ENCODE peak calls at places on chromosomes 3 and 15, in five cellular contexts. R, P, F, N and G are unnamed samples.

GRCh38 chr3:156489462-156489911 is 65.4 kb downstream of the SSR3 start:
- DNase-seq in F (peak), N (no peak), P (no peak), R (no peak), G (no peak)

GRCh38 chr3:138396752-138397410 is 37.5 kb upstream of the ESYT3 start:
- DNase-seq in N (no peak), P (no peak), R (no peak), F (no peak), G (no peak)

GRCh38 chr3:150183619-150184425 is 213.1 kb upstream of the PFN2 start:
- DNase-seq in R (peak), P (peak), F (peak), N (peak), G (peak)

GRCh38 chr3:194079702-194080172 is 56.2 kb upstream of the HES1 start:
- DNase-seq in R (no peak), F (no peak), N (no peak), P (no peak), G (no peak)

GRCh38 chr15:70267879-70268278 is 170.2 kb upstream of the TLE3 start:
- DNase-seq in R (no peak), F (peak), P (no peak), N (no peak), G (no peak)

GRCh38 chr15:40859206-40859851 is 14.7 kb downstream of the RHOV start:
- DNase-seq in F (peak), R (peak), P (peak), N (peak), G (no peak)

GRCh38 chr3:150147776-150148175 is 177.1 kb upstream of the PFN2 start:
- DNase-seq in R (peak), F (peak), N (no peak), P (no peak), G (no peak)

GRCh38 chr3:64925575-64925974 is 237.8 kb upstream of the ADAMTS9 start:
- DNase-seq in R (no peak), P (no peak), F (no peak), N (no peak), G (no peak)

GRCh38 chr3:127425505-127426443 is 137.9 kb upstream of the PRR20G start:
- DNase-seq in R (no peak), N (no peak), F (no peak), P (no peak), G (no peak)

GRCh38 chr3:50267280-50267913 is 1.6 kb upstream of the SEMA3B start:
- DNase-seq in R (no peak), N (no peak), F (peak), P (no peak), G (no peak)

GRCh38 chr3:13480340-13481318 is 523 bp downstream of the HDAC11 start:
- DNase-seq in F (peak), N (no peak), P (no peak), R (peak), G (no peak)

GRCh38 chr3:48440590-48440958 is 517 bp downstream of the TMA7 start:
- DNase-seq in P (no peak), F (peak), N (no peak), R (no peak), G (no peak)

GRCh38 chr3:169146866-169147245 is 516.7 kb downstream of the MECOM start:
- DNase-seq in P (no peak), R (peak), N (no peak), F (no peak), G (no peak)

GRCh38 chr3:72942427-72942826 is 54.2 kb upstream of the PPP4R2 start:
- DNase-seq in P (no peak), N (no peak), F (no peak), R (no peak), G (no peak)

GRCh38 chr3:18872466-18872865 is 275.8 kb upstream of the KCNH8 start:
- DNase-seq in R (no peak), F (no peak), N (no peak), P (no peak), G (no peak)

GRCh38 chr3:9204253-9205005 is 45.0 kb downstream of the SRGAP3 start:
- DNase-seq in F (no peak), P (no peak), N (no peak), R (peak), G (no peak)

GRCh38 chr3:163809540-163809993 is 1268.7 kb downstream of the SI start:
- DNase-seq in N (no peak), P (no peak), F (no peak), R (no peak), G (no peak)

GRCh38 chr3:187456268-187456667 is 88.1 kb downstream of the RTP4 start:
- DNase-seq in R (peak), F (peak), N (no peak), P (no peak), G (no peak)